ENCODE peak calls at places on chromosomes 12 and 14, in seven cellular contexts. C, W, O, J, B, X and P are unnamed samples.

GRCh38 chr12:21751517-21751916 is 23.0 kb downstream of the KCNJ8 start:
- DNase-seq in O (peak; percentile 72), J (no peak), X (peak; percentile 74), W (no peak), C (no peak), B (no peak), P (no peak)

GRCh38 chr12:89846473-89846872 is 137.8 kb upstream of the ATP2B1 start:
- DNase-seq in W (no peak), B (no peak), O (no peak), C (no peak), J (no peak), X (no peak), P (no peak)

GRCh38 chr14:98195256-98195655 is 1076.7 kb downstream of the BCL11B start:
- DNase-seq in B (no peak), C (no peak), X (no peak), W (no peak), O (no peak), J (no peak), P (no peak)

GRCh38 chr12:108637631-108638030 is 3.9 kb upstream of the SELPLG start:
- DNase-seq in B (no peak), X (no peak), W (no peak), O (no peak), J (no peak), C (no peak), P (peak; percentile 19)

GRCh38 chr12:107864235-107864634 is 89.7 kb downstream of the ASCL4 start:
- DNase-seq in W (no peak), O (no peak), C (no peak), B (no peak), J (peak; percentile 37), X (no peak), P (peak; percentile 74)

GRCh38 chr12:52632656-52633055 is 14.3 kb upstream of the KRT73 start:
- DNase-seq in C (no peak), W (no peak), J (no peak), O (no peak), X (no peak), B (no peak), P (peak; percentile 3)

GRCh38 chr12:65868133-65868705 is 43.9 kb downstream of the HMGA2 start:
- DNase-seq in W (peak; percentile 14), J (no peak), B (no peak), X (peak; percentile 97), O (peak; percentile 81), C (no peak), P (no peak)

GRCh38 chr12:728781-729180 is 23.6 kb upstream of the WNK1 start:
- DNase-seq in C (no peak), O (no peak), J (no peak), W (no peak), B (no peak), X (no peak), P (no peak)

GRCh38 chr12:130764073-130764472 is 48.0 kb upstream of the RIMBP2 start:
- DNase-seq in C (no peak), J (peak; percentile 68), W (peak; percentile 34), B (no peak), O (peak; percentile 43), X (peak; percentile 7), P (no peak)

GRCh38 chr14:68214431-68214830 is 394.9 kb downstream of the RAD51B start:
- DNase-seq in J (no peak), W (no peak), O (no peak), C (no peak), B (no peak), X (no peak), P (no peak)

GRCh38 chr12:56029666-56030293 is 8.9 kb downstream of the IKZF4 start:
- DNase-seq in X (peak; percentile 67), W (peak; percentile 79), O (peak; percentile 72), B (no peak), J (peak; percentile 59), C (no peak), P (peak; percentile 48)

GRCh38 chr14:34211732-34212131 is 250.3 kb downstream of the SPTSSA start:
- DNase-seq in X (no peak), J (no peak), B (no peak), C (no peak), W (no peak), O (peak; percentile 11), P (no peak)

GRCh38 chr12:56034586-56035332 is 7.0 kb upstream of the RPS26 start:
- DNase-seq in J (no peak), O (no peak), X (no peak), W (no peak), B (no peak), C (no peak), P (no peak)

GRCh38 chr14:99579903-99580570 is 24.0 kb downstream of the CCDC85C start:
- DNase-seq in B (peak; percentile 53), W (peak; percentile 96), X (peak; percentile 77), O (no peak), J (peak; percentile 92), C (no peak), P (peak; percentile 78)

GRCh38 chr14:36520601-36521525 is 831 bp upstream of the NKX2-1 start:
- DNase-seq in C (peak; percentile 61), X (peak; percentile 2), B (no peak), W (no peak), J (peak; percentile 75), O (peak; percentile 30), P (peak; percentile 74)

GRCh38 chr12:82124711-82125110 is 233.5 kb downstream of the CCDC59 start:
- DNase-seq in J (no peak), W (no peak), B (no peak), X (no peak), O (no peak), C (no peak), P (no peak)

GRCh38 chr14:85535916-85536834 is 6.2 kb downstream of the FLRT2 start:
- DNase-seq in X (peak; percentile 79), J (peak; percentile 65), O (peak; percentile 78), W (no peak), C (no peak), B (no peak), P (no peak)

GRCh38 chr14:85534435-85534834 is 4.5 kb downstream of the FLRT2 start:
- DNase-seq in B (no peak), X (peak; percentile 24), W (no peak), O (peak; percentile 47), C (peak; percentile 20), J (no peak), P (peak; percentile 33)

GRCh38 chr14:85533821-85534271 is 3.9 kb downstream of the FLRT2 start:
- DNase-seq in O (peak; percentile 46), W (no peak), C (no peak), J (peak; percentile 62), X (peak; percentile 15), B (no peak), P (peak; percentile 53)

GRCh38 chr14:85535316-85535715 is 5.4 kb downstream of the FLRT2 start:
- DNase-seq in O (peak; percentile 11), X (no peak), J (no peak), B (no peak), W (no peak), C (no peak), P (no peak)

GRCh38 chr14:85534914-85535313 is 5.0 kb downstream of the FLRT2 start:
- DNase-seq in O (peak; percentile 28), X (no peak), J (no peak), B (no peak), W (no peak), C (peak; percentile 17), P (no peak)
- H3K27me3 ChIP-seq in O (no peaks in the 10 kb centered on the region), X (no peaks in the 10 kb centered on the region), J (no peaks in the 10 kb centered on the region), B (peaks cover 46% of the 10 kb centered on the region), W (peaks cover 35% of the 10 kb centered on the region), C (peaks cover 2% of the 10 kb centered on the region), P (peaks cover 42% of the 10 kb centered on the region)

GRCh38 chr14:32545858-32546210 is 216.7 kb downstream of the AKAP6 start:
- DNase-seq in B (no peak), W (no peak), X (no peak), J (no peak), O (no peak), C (no peak), P (no peak)

GRCh38 chr14:32542507-32542906 is 213.4 kb downstream of the AKAP6 start:
- DNase-seq in W (no peak), O (no peak), X (no peak), J (no peak), C (no peak), B (no peak), P (no peak)

GRCh38 chr14:32546246-32546645 is 217.1 kb downstream of the AKAP6 start:
- DNase-seq in C (no peak), W (no peak), O (no peak), J (no peak), B (no peak), X (no peak), P (no peak)

DNA sequence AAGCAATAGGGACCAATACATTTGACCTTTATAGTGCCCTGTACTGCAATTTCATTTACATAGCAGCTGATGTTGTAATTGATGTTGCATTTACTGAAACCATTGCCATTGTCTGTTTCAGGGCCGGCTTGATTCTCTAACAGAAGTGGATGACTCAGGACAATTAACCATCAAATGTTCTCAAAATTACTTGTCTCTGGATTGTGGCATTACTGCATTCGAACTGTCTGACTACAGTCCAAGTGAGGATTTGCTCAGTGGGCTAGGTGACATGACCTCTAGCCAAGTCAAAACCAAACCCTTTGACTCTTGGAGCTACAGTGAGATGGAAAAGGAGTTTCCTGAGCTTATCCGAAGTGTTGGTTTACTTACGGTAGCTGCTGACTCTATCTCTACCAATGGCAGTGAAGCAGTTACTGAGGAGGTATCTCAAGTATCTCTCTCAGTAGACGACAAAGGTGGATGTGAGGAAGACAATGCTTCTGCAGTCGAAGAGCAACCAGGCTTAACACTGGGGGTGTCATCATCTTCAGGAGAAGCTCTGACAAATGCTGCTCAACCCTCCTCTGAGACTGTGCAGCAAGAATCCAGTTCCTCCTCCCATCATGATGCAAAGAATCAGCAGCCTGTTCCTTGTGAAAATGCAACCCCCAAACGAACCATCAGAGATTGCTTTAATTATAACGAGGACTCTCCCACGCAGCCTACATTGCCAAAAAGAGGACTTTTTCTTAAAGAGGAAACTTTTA is 216.2 kb downstream of the AKAP6 start:
- DNase-seq in J (no peak), B (no peak), W (no peak), C (no peak), X (no peak), O (peak; percentile 36), P (no peak)
- H2BK120ac ChIP-seq in J (no peak overlapping the region), B (no peak overlapping the region), W (no peak overlapping the region), C (no peak overlapping the region), X (no peak overlapping the region), O (no peak overlapping the region), P (no peak overlapping the region)

GRCh38 chr12:112878488-112878887 is 28.3 kb upstream of the OAS1 start:
- DNase-seq in J (peak; percentile 31), C (no peak), O (no peak), X (no peak), B (no peak), W (no peak), P (no peak)

GRCh38 chr12:112876506-112876905 is 30.3 kb upstream of the OAS1 start:
- DNase-seq in B (no peak), J (no peak), C (no peak), W (no peak), O (no peak), X (no peak), P (no peak)

GRCh38 chr12:112877006-112877405 is 29.8 kb upstream of the OAS1 start:
- DNase-seq in X (no peak), C (no peak), W (no peak), B (no peak), J (no peak), O (no peak), P (no peak)

GRCh38 chr12:112879191-112879705 is 27.5 kb upstream of the OAS1 start:
- DNase-seq in B (no peak), O (no peak), X (no peak), C (no peak), J (peak; percentile 91), W (no peak), P (no peak)

GRCh38 chr12:112875608-112876007 is 31.2 kb upstream of the OAS1 start:
- DNase-seq in X (no peak), O (no peak), B (no peak), W (no peak), J (no peak), C (no peak), P (no peak)
- H3K27me3 ChIP-seq in X (no peaks in the 10 kb centered on the region), O (peaks cover 57% of the 10 kb centered on the region), B (no peaks in the 10 kb centered on the region), W (no peaks in the 10 kb centered on the region), J (no peaks in the 10 kb centered on the region), C (no peaks in the 10 kb centered on the region), P (no peaks in the 10 kb centered on the region)

GRCh38 chr14:76073732-76074131 is 78.0 kb upstream of the GPATCH2L start:
- DNase-seq in B (no peak), O (no peak), W (no peak), C (no peak), X (no peak), J (no peak), P (no peak)
- H2BK120ac ChIP-seq in B (no peak overlapping the region), O (no peak overlapping the region), W (no peak overlapping the region), C (no peak overlapping the region), X (no peak overlapping the region), J (no peak overlapping the region), P (no peak overlapping the region)